ENCODE peak calls at places on chromosomes 3 and 15, in nine cellular contexts. Y is NCI-H1105; C is ovary; M is WERI-Rb-1; T is iris pigment epithelial cell; L is stimulated activated CD8-positive, alpha-beta memory T cell treated with anti-CD3 and anti-CD28 coated beads, Interleukin-12 subunit alpha, Interleukin-12 subunit beta, amount 100 ng/mL, for 4 hours; B is GM04504; U is activated CD4-positive, alpha-beta T cell treated with anti-CD3 and anti-CD28 coated beads for 48 hours; D is fibroblast of lung. H is an unnamed sample.

GRCh38 chr15:49438970-49439631 is 16.1 kb downstream of the FGF7 start:
- DNase-seq in M (no peak), B (no peak), U (no peak), T (no peak), L (no peak), Y (no peak), D (no peak), C (no peak), H (no peak)

GRCh38 chr15:66772967-66773873 is 71.2 kb downstream of the SMAD6 start:
- DNase-seq in C (no peak), T (no peak), M (no peak), U (no peak), L (no peak), B (no peak), Y (no peak), D (peak; percentile 54), H (no peak)

GRCh38 chr3:56761887-56762605 is 39.7 kb downstream of the ARHGEF3 start:
- DNase-seq in D (no peak), C (no peak), M (no peak), Y (no peak), T (no peak), L (no peak), B (no peak), U (no peak), H (no peak)

GRCh38 chr3:131540143-131540542 is 37.4 kb upstream of the MRPL3 start:
- DNase-seq in D (no peak), C (no peak), L (no peak), B (no peak), T (no peak), M (no peak), Y (no peak), U (no peak), H (no peak)

GRCh38 chr15:44265757-44266156 is 22.8 kb upstream of the GOLM2 start:
- DNase-seq in L (no peak), U (no peak), M (no peak), B (no peak), C (no peak), Y (no peak), D (peak; percentile 18), T (no peak), H (no peak)

GRCh38 chr3:101099791-101100190 is 106.6 kb upstream of the ABI3BP start:
- DNase-seq in D (no peak), B (no peak), M (no peak), T (no peak), C (no peak), U (no peak), L (no peak), Y (no peak), H (no peak)

GRCh38 chr3:28348286-28348636 is 260 bp upstream of the ZCWPW2 start:
- DNase-seq in Y (no peak), C (no peak), M (no peak), D (no peak), B (peak; percentile 89), L (no peak), U (no peak), T (peak; percentile 95), H (no peak)

GRCh38 chr3:56355570-56356185 is 112.6 kb downstream of the ERC2 start:
- DNase-seq in C (no peak), D (no peak), U (no peak), T (peak; percentile 25), Y (no peak), L (no peak), B (no peak), M (no peak), H (no peak)

GRCh38 chr15:41575282-41575681 is 16.3 kb downstream of the TYRO3 start:
- DNase-seq in M (no peak), D (no peak), B (no peak), L (no peak), U (no peak), C (no peak), Y (no peak), T (no peak), H (no peak)

GRCh38 chr3:61334783-61335182 is 83.5 kb upstream of the FHIT start:
- DNase-seq in B (no peak), D (no peak), U (no peak), M (no peak), Y (no peak), L (no peak), T (no peak), C (no peak), H (no peak)

GRCh38 chr3:167626490-167626889 is 27.3 kb downstream of the WDR49 start:
- DNase-seq in Y (no peak), T (no peak), D (no peak), C (no peak), L (no peak), M (no peak), B (no peak), U (no peak), H (no peak)

GRCh38 chr15:70538278-70538677 is 225.1 kb downstream of the UACA start:
- DNase-seq in Y (no peak), U (no peak), M (no peak), B (no peak), D (no peak), T (peak; percentile 22), L (no peak), C (no peak), H (no peak)

GRCh38 chr3:14514323-14514720 is 25.8 kb downstream of the GRIP2 start:
- DNase-seq in U (no peak), M (peak; percentile 1), T (no peak), L (no peak), B (no peak), D (no peak), Y (no peak), C (no peak), H (no peak)

GRCh38 chr3:147113293-147114045 is 292.9 kb downstream of the ZIC4 start:
- DNase-seq in M (no peak), L (no peak), U (no peak), Y (no peak), B (peak; percentile 79), D (peak; percentile 93), C (no peak), T (peak; percentile 93), H (peak; percentile 2)